ENCODE peak calls at places on chromosomes 2 and 18, in nine cellular contexts. P is stomach; H is keratinocyte; M is pancreas; Q is tibial artery; K is lower lobe of right lung; I is right lobe of liver; O is spleen; J is naive thymus-derived CD4-positive, alpha-beta T cell. C is an unnamed sample.

GRCh38 chr18:21167641-21168372 is 56.2 kb upstream of the ROCK1 start:
- DNase-seq in I (no peak), J (no peak), Q (no peak), K (no peak), H (no peak), O (no peak), M (no peak), P (peak; percentile 81), C (no peak)

GRCh38 chr2:62738981-62739936 is 33.7 kb downstream of the EHBP1 start:
- DNase-seq in I (no peak), H (no peak), P (no peak), M (no peak), O (no peak), Q (no peak), K (no peak), J (no peak), C (no peak)

GRCh38 chr2:100692906-100693305 is 127.0 kb upstream of the NPAS2 start:
- DNase-seq in I (no peak), O (no peak), K (no peak), M (no peak), H (no peak), P (no peak), J (no peak), Q (no peak), C (no peak)

GRCh38 chr18:78192044-78192443 is 787.6 kb upstream of the SALL3 start:
- DNase-seq in I (peak; percentile 44), J (no peak), H (no peak), Q (no peak), M (no peak), P (no peak), O (no peak), K (peak; percentile 84), C (no peak)

GRCh38 chr2:101515512-101515911 is 40.6 kb upstream of the RFX8 start:
- DNase-seq in P (no peak), Q (no peak), O (no peak), M (no peak), H (no peak), J (no peak), I (peak; percentile 52), K (no peak), C (no peak)

GRCh38 chr2:101113441-101114267 is 37.5 kb downstream of the TBC1D8 start:
- DNase-seq in I (no peak), P (peak; percentile 48), M (no peak), J (no peak), Q (no peak), O (no peak), K (no peak), H (peak; percentile 64), C (no peak)

GRCh38 chr2:84906108-84906899 is 848 bp downstream of the TMSB10 start:
- DNase-seq in M (no peak), I (peak; percentile 70), Q (no peak), J (peak; percentile 22), P (peak; percentile 59), O (peak; percentile 93), K (peak; percentile 79), H (no peak), C (peak; percentile 76)

GRCh38 chr18:11607897-11608296 is 1.5 kb upstream of the SLC35G4 start:
- DNase-seq in K (no peak), Q (no peak), H (no peak), P (no peak), J (no peak), O (no peak), I (no peak), M (no peak), C (no peak)

GRCh38 chr2:29806461-29806860 is 114.9 kb downstream of the ALK start:
- DNase-seq in O (no peak), J (no peak), P (no peak), Q (no peak), K (no peak), I (no peak), H (no peak), M (no peak), C (no peak)

GRCh38 chr18:74638210-74638609 is 40.5 kb downstream of the ZNF407 start:
- DNase-seq in O (no peak), I (no peak), M (no peak), H (no peak), Q (no peak), J (no peak), K (no peak), P (no peak), C (no peak)

GRCh38 chr2:175251425-175252041 is 70.0 kb upstream of the ATP5MC3 start:
- DNase-seq in I (no peak), Q (no peak), P (no peak), K (no peak), M (no peak), O (no peak), J (peak; percentile 14), H (no peak), C (no peak)

GRCh38 chr2:24831736-24832421 is 38.7 kb downstream of the CENPO start:
- DNase-seq in P (peak; percentile 67), M (peak; percentile 87), O (peak; percentile 65), Q (no peak), I (no peak), J (no peak), H (no peak), K (no peak), C (peak; percentile 60)

GRCh38 chr18:7394041-7394440 is 163.2 kb downstream of the LRRC30 start:
- DNase-seq in P (no peak), M (no peak), J (no peak), O (no peak), H (no peak), Q (no peak), K (no peak), I (no peak), C (no peak)
- H3K4me3 ChIP-seq in P (no peak overlapping the region), M (no peak overlapping the region), J (no peak overlapping the region), O (no peak overlapping the region), H (no peak overlapping the region), Q (no peak overlapping the region), K (no peak overlapping the region), I (no peak overlapping the region), C (no peak overlapping the region)

DNA sequence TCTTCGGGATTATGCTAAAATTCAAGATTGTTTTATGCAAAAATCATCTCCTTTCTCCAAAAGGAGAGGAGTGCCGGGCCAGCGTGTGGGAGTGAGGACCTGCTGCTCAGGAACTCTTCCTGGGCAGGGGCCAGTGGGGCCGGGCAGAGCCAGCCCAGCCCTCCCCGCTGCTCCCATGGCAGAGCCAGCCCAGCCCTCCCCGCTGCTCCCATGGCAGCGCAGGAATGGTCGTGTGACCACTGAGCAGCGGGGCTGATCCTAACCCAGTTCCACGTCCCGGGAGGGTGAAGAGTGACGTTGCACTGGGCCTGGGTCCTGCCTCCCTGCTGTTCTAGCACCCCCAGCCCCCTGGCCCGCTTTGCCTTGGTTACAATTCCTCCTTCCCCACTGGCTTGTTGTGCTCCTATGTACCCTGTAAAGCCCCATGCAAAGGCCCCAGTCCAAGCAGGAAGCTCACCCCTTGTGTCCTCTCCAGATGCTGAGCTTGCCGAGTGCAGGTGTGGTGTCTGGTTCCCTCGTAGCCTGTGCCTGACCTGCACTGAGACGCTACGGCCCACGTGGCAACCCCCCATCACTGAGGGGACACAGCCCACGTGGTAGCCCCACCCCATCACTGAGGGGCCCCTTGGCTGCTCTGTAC is 11.4 kb upstream of the NEU4 start:
- DNase-seq in I (no peak), K (peak; percentile 33), M (no peak), H (no peak), P (no peak), J (no peak), O (peak; percentile 62), Q (peak; percentile 12), C (peak; percentile 65)
- H3K4me1 ChIP-seq in I (no peaks in the 10 kb centered on the region), K (no peaks in the 10 kb centered on the region), M (no peaks in the 10 kb centered on the region), H (no peaks in the 10 kb centered on the region), P (no peaks in the 10 kb centered on the region), J (no peaks in the 10 kb centered on the region), O (no peaks in the 10 kb centered on the region), Q (no peaks in the 10 kb centered on the region), C (no peaks in the 10 kb centered on the region)

DNA sequence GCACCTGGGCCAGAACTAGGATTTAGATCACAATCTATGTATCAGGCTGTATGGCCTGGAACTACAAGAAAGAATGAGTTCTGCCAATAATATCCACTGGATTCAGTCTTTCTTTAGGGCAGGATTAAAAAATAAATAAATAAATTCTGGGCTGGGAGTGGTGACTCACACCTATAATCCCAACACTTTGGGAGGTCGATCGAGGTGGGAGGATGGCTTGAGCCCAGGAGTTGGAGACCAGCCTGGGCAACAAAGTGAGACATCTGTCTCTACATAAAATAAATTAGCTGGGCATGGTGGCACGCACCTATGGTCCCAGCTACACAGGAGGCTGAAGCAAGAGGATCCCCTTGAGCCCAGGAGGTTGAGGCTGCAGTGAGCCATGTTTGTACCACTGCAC is 8.1 kb downstream of the AMMECR1L start:
- DNase-seq in O (no peak), K (no peak), H (no peak), I (no peak), J (no peak), P (no peak), M (no peak), Q (no peak), C (no peak)
- H3K27me3 ChIP-seq in O (no peaks in the 10 kb centered on the region), K (no peaks in the 10 kb centered on the region), H (no peaks in the 10 kb centered on the region), I (no peaks in the 10 kb centered on the region), J (no peaks in the 10 kb centered on the region), P (no peaks in the 10 kb centered on the region), M (no peaks in the 10 kb centered on the region), Q (no peaks in the 10 kb centered on the region), C (no peaks in the 10 kb centered on the region)

GRCh38 chr18:5980721-5981120 is 85.4 kb upstream of the TMEM200C start:
- DNase-seq in I (no peak), Q (no peak), M (no peak), P (no peak), O (no peak), H (no peak), K (no peak), J (no peak), C (no peak)

GRCh38 chr18:5977022-5977421 is 81.7 kb upstream of the TMEM200C start:
- DNase-seq in H (no peak), Q (no peak), M (no peak), J (no peak), I (no peak), P (no peak), K (no peak), O (no peak), C (no peak)

GRCh38 chr18:5982332-5982731 is 87.0 kb upstream of the TMEM200C start:
- DNase-seq in I (no peak), O (no peak), Q (no peak), H (no peak), J (no peak), P (no peak), K (no peak), M (no peak), C (no peak)

GRCh38 chr18:5979971-5980457 is 84.7 kb upstream of the TMEM200C start:
- DNase-seq in H (no peak), J (no peak), I (no peak), Q (no peak), P (no peak), O (no peak), M (no peak), K (no peak), C (no peak)

DNA sequence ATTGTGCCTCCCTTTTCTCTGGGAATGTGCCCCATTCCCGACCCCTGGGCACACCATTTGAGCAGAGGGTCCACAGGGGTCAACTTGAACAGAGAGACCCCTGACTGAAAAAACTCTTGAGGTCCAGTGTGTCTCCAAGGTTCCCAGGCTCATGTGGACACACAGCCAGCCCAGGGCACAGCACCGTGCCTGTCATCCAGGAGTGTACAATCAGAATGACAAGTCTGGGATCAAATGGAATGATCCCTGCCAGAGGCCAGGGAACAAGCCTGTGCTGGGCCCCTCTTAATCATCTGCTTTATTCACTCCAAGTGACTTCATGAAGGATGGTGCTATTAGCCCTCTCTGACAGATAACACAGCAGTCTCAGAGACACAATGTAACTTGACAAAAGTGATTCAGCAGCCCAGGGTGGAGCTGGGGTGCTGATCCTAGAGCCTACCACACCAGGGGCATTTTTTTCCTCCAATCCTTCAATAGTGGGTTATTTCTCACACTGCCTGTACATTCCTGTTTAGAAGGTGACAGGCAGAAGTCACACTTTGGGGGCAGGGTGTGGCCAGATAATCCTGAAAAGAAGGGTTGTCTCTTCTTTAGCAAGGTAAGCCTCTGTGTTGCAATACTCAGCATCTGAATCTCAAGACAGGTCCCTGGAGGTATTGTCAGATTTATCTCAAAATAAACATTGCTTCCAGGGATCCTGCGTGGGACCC is 84.0 kb upstream of the TMEM200C start:
- DNase-seq in J (no peak), M (no peak), Q (no peak), I (no peak), H (no peak), P (no peak), K (no peak), O (no peak), C (no peak)
- H3K4me3 ChIP-seq in J (no peak overlapping the region), M (no peak overlapping the region), Q (no peak overlapping the region), I (no peak overlapping the region), H (no peak overlapping the region), P (no peak overlapping the region), K (no peak overlapping the region), O (no peak overlapping the region), C (no peak overlapping the region)

C was measured in aorta.